ENCODE peak calls at places on chromosome 20, in four cellular contexts. One of them, this sample, is unnamed.

GRCh38 chr20:10376271-10377075 is 57.5 kb downstream of the MKKS start:
- DNase-seq in stomach: no peak
- DNase-seq in HFF-Myc: no peak
- DNase-seq in cardiac muscle cell: peak; percentile 27
- DNase-seq in this sample: peak; percentile 12

GRCh38 chr20:64057628-64058498 is 5.1 kb upstream of the TCEA2 start:
- DNase-seq in HFF-Myc: no peak
- DNase-seq in stomach: peak; percentile 81
- DNase-seq in cardiac muscle cell: peak; percentile 72
- DNase-seq in this sample: no peak

GRCh38 chr20:18728165-18728866 is 85.3 kb upstream of the SCP2D1 start:
- DNase-seq in stomach: no peak
- DNase-seq in cardiac muscle cell: no peak
- DNase-seq in HFF-Myc: no peak
- DNase-seq in this sample: no peak

GRCh38 chr20:19019734-19020364 is 192.6 kb upstream of the SLC24A3 start:
- DNase-seq in stomach: no peak
- DNase-seq in cardiac muscle cell: no peak
- DNase-seq in HFF-Myc: no peak
- DNase-seq in this sample: no peak

GRCh38 chr20:25250508-25250907 is 2.6 kb downstream of the PYGB start:
- DNase-seq in HFF-Myc: no peak
- DNase-seq in stomach: no peak
- DNase-seq in cardiac muscle cell: no peak
- DNase-seq in this sample: no peak

GRCh38 chr20:2470051-2470431 is 548 bp downstream of the SNRPB start:
- DNase-seq in HFF-Myc: no peak
- DNase-seq in cardiac muscle cell: peak; percentile 62
- DNase-seq in stomach: no peak
- DNase-seq in this sample: no peak

GRCh38 chr20:39661833-39662232 is 699.7 kb downstream of the DHX35 start:
- DNase-seq in cardiac muscle cell: peak; percentile 1
- DNase-seq in HFF-Myc: no peak
- DNase-seq in stomach: no peak
- DNase-seq in this sample: peak; percentile 47

GRCh38 chr20:52768649-52769048 is 203.5 kb upstream of the TSHZ2 start:
- DNase-seq in HFF-Myc: no peak
- DNase-seq in cardiac muscle cell: no peak
- DNase-seq in stomach: no peak
- DNase-seq in this sample: no peak

GRCh38 chr20:48809672-48810071 is 18.1 kb downstream of the PREX1 start:
- DNase-seq in stomach: no peak
- DNase-seq in HFF-Myc: no peak
- DNase-seq in cardiac muscle cell: no peak
- DNase-seq in this sample: no peak

GRCh38 chr20:43781215-43781614 is 54.4 kb upstream of the GTSF1L start:
- DNase-seq in stomach: no peak
- DNase-seq in HFF-Myc: no peak
- DNase-seq in cardiac muscle cell: no peak
- DNase-seq in this sample: no peak

GRCh38 chr20:61260905-61261304 is 8.8 kb downstream of the CDH4 start:
- DNase-seq in HFF-Myc: no peak
- DNase-seq in stomach: no peak
- DNase-seq in cardiac muscle cell: no peak
- DNase-seq in this sample: no peak

GRCh38 chr20:47265214-47265613 is 91.3 kb downstream of the ZMYND8 start:
- DNase-seq in cardiac muscle cell: no peak
- DNase-seq in HFF-Myc: no peak
- DNase-seq in stomach: no peak
- DNase-seq in this sample: no peak

GRCh38 chr20:40960521-40960956 is 68.1 kb upstream of the TOP1 start:
- DNase-seq in stomach: peak; percentile 2
- DNase-seq in cardiac muscle cell: no peak
- DNase-seq in HFF-Myc: no peak
- DNase-seq in this sample: no peak

GRCh38 chr20:53986037-53986436 is 84.4 kb downstream of the BCAS1 start:
- DNase-seq in HFF-Myc: no peak
- DNase-seq in stomach: no peak
- DNase-seq in cardiac muscle cell: no peak
- DNase-seq in this sample: no peak

GRCh38 chr20:59772931-59773913 is 160.2 kb downstream of the SYCP2 start:
- DNase-seq in stomach: peak; percentile 26
- DNase-seq in HFF-Myc: no peak
- DNase-seq in cardiac muscle cell: no peak
- DNase-seq in this sample: no peak

GRCh38 chr20:22430154-22430745 is 154.1 kb downstream of the FOXA2 start:
- DNase-seq in HFF-Myc: no peak
- DNase-seq in cardiac muscle cell: peak; percentile 34
- DNase-seq in stomach: no peak
- DNase-seq in this sample: no peak

GRCh38 chr20:43926691-43927090 is 12.0 kb downstream of the TOX2 start:
- DNase-seq in stomach: no peak
- DNase-seq in cardiac muscle cell: no peak
- DNase-seq in HFF-Myc: no peak
- DNase-seq in this sample: no peak

GRCh38 chr20:35503841-35504460 is 25.5 kb downstream of the C20orf173 start:
- DNase-seq in cardiac muscle cell: peak; percentile 43
- DNase-seq in HFF-Myc: no peak
- DNase-seq in stomach: no peak
- DNase-seq in this sample: no peak

GRCh38 chr20:4524307-4524706 is 197.4 kb upstream of the PRND start:
- DNase-seq in cardiac muscle cell: no peak
- DNase-seq in HFF-Myc: no peak
- DNase-seq in stomach: no peak
- DNase-seq in this sample: no peak
- TF ChIP-seq CTCF in cardiac muscle cell: no peak
- TF ChIP-seq CTCF in HFF-Myc: no peak
- TF ChIP-seq CTCF in stomach: no peak
- TF ChIP-seq CTCF in this sample: no peak

GRCh38 chr20:46012926-46013825 is 4.5 kb downstream of the MMP9 start:
- DNase-seq in stomach: no peak
- DNase-seq in HFF-Myc: no peak
- DNase-seq in cardiac muscle cell: no peak
- DNase-seq in this sample: no peak
- H3K4me3 ChIP-seq in stomach: peak overlapping the region; percentile 21
- H3K4me3 ChIP-seq in HFF-Myc: no peak overlapping the region
- H3K4me3 ChIP-seq in cardiac muscle cell: no peak overlapping the region
- H3K4me3 ChIP-seq in this sample: no peak overlapping the region

DNA sequence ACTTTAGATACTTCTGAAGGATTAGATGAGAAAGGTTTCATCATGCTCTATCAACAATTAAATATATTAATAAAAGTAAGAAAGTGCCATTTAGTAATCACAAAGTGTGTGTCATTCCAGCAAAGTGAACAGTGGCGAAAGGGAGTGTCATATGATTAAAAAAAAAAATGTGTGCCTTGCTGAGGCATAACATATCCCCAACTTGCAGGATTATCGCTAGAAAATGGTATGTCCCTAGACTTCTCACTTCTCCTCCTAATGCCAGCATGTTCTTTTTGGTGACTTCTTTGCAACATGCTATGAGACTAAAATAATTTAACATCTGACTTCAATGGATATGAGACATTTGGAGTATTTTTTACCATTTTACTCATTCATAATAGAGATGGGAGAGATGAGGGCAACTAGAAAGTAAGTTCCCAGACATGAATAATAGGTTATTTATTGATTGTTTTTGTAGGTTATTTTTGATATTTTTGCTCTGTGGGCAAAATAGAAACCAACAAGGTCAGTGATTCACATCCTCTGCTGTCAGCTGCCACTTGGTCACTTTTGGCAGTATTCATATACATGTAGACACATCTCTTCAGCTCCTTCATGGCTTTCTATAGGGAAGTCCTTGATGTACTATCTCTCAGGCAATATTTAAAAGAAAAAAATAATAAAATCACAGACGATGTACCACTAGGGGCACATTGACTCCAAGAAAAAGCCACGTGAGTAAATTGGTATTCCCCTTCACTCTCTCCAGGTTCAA is 370.1 kb downstream of the BMP2 start:
- DNase-seq in HFF-Myc: no peak
- DNase-seq in stomach: no peak
- DNase-seq in cardiac muscle cell: no peak
- DNase-seq in this sample: no peak
- TF ChIP-seq CTCF in HFF-Myc: no peak
- TF ChIP-seq CTCF in stomach: no peak
- TF ChIP-seq CTCF in cardiac muscle cell: no peak
- TF ChIP-seq CTCF in this sample: no peak

DNA sequence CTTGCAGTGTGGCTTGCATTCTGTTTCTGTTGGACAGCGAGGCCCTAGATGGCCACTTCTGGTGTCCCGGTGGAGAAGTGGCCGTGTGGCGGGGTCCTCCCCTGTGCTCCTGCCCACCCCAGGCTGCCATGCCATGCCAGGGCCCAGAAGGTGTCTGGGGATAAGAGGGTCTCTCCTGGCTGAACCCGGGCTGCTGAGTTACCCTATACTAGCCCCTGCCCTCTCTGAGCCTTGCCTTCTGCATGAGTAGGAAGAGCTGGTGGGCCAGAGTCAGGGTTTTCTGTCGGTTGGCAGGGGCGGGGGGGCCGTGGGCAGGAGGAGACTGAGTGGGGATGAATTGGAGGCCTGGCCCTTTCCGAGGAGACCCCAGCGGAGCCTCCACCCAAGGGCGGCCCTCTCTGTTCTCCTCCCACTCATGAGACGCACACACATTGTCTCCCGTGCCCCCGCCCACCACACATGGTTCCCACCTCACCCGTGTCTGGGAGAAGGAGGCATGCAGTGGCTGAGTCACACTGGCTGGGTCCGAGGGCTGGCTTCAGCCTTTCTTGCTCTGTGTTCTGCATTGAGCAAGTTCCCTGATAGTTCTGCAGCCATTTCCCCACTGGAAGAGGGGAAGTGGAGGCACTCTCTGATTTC is 24.6 kb downstream of the VSTM2L start:
- DNase-seq in cardiac muscle cell: no peak
- DNase-seq in HFF-Myc: no peak
- DNase-seq in stomach: no peak
- DNase-seq in this sample: no peak
- H3K4me3 ChIP-seq in cardiac muscle cell: no peak overlapping the region
- H3K4me3 ChIP-seq in HFF-Myc: no peak overlapping the region
- H3K4me3 ChIP-seq in stomach: no peak overlapping the region
- H3K4me3 ChIP-seq in this sample: no peak overlapping the region

DNA sequence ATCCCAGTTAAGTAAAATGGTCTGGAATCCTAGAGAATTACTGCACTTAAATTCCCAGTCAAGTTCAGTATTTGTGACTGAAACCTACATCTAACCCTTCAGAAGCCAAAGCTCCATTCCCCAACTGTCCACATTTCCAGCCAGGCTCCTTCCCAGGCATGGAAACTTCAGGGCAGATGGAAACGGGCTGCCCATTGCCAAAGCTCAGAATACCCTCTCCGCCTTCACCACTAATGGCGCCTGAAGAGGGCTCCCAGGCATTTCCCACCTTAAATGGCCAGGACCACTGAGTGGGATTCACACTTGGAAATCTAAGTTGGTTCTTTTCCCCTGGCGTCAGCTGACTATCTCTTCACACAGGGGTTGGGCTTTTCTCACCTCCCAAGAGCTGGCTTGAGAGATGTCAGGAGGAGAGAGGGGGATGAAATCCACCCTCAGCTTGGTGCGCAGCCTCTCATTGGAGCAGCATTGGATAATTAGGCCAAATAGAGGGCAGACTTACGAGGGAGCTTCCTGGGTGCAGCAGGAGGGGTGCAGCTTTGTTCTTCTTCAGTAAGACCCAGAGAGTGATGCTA is 82.9 kb downstream of the ANKRD60 start:
- DNase-seq in stomach: no peak
- DNase-seq in HFF-Myc: no peak
- DNase-seq in cardiac muscle cell: no peak
- DNase-seq in this sample: no peak
- TF ChIP-seq CTCF in stomach: no peak
- TF ChIP-seq CTCF in HFF-Myc: no peak
- TF ChIP-seq CTCF in cardiac muscle cell: no peak
- TF ChIP-seq CTCF in this sample: no peak

DNA sequence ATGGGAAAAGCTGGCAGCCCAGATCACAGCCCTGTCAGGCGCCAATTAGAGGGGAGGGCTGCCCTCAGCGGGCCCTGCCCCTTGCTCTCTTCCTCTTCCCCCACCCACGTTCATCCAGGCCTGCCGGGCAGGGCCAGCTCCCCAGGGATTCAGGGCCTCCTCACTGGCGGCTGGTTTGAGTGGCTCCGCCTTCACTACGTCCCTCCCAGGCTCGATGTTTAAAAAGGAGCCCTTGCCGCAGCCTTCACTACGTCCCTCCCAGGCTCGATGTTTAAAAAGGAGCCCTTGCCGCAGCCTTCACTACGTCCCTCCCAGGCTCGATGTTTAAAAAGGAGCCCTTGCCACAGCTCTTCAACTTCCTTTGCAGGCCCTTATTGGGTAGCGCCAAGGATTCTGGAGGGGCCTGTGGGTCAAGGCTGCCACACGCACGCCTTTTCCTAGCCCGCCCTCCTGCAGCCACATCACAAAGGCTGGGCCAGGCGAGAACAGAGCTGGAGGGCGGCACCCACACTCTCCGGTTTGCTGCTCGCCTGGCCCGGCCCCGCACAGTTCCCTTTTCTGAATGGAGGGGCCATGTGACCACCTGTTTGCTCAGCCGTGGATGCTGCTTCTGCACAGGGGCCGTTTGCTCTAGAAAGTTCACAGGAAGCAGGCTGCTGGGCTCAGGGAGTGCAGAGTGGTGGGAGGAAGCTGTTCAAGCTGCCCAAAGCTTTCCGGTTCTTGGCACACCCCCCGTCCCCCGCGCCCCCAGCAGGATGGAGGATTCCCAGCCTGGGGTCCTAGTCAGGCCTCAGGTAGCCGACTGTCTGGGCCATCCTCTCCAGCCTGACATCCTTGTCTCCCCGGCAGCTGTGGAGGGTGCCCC is 1.6 kb downstream of the SLC17A9 start:
- DNase-seq in stomach: peak; percentile 75
- DNase-seq in HFF-Myc: peak; percentile 19
- DNase-seq in cardiac muscle cell: peak; percentile 85
- DNase-seq in this sample: no peak
- H3K4me3 ChIP-seq in stomach: peak overlapping the region; percentile 49
- H3K4me3 ChIP-seq in HFF-Myc: peak overlapping the region; percentile 73
- H3K4me3 ChIP-seq in cardiac muscle cell: no peak overlapping the region
- H3K4me3 ChIP-seq in this sample: peak overlapping the region; percentile 49

GRCh38 chr20:50508171-50508761 is 1.9 kb upstream of the PTPN1 start:
- DNase-seq in cardiac muscle cell: no peak
- DNase-seq in HFF-Myc: no peak
- DNase-seq in stomach: no peak
- DNase-seq in this sample: peak; percentile 33

GRCh38 chr20:50509923-50510705 is at the start of gene PTPN1:
- DNase-seq in cardiac muscle cell: peak; percentile 99
- DNase-seq in stomach: peak; percentile 99
- DNase-seq in HFF-Myc: peak; percentile 95
- DNase-seq in this sample: peak; percentile 90

GRCh38 chr20:50501970-50502745 is 8.0 kb upstream of the PTPN1 start:
- DNase-seq in cardiac muscle cell: no peak
- DNase-seq in stomach: no peak
- DNase-seq in HFF-Myc: no peak
- DNase-seq in this sample: no peak

GRCh38 chr20:50504231-50504823 is 5.9 kb upstream of the PTPN1 start:
- DNase-seq in cardiac muscle cell: peak; percentile 42
- DNase-seq in stomach: no peak
- DNase-seq in HFF-Myc: no peak
- DNase-seq in this sample: no peak

GRCh38 chr20:50506270-50506579 is 4.0 kb upstream of the PTPN1 start:
- DNase-seq in HFF-Myc: no peak
- DNase-seq in cardiac muscle cell: no peak
- DNase-seq in stomach: no peak
- DNase-seq in this sample: no peak
- TF ChIP-seq CTCF in HFF-Myc: peak; percentile 19
- TF ChIP-seq CTCF in cardiac muscle cell: peak; percentile 14
- TF ChIP-seq CTCF in stomach: no peak
- TF ChIP-seq CTCF in this sample: no peak